ENCODE peak calls at places on chromosomes 1 and 21, in eight cellular contexts. N is germinal center; H is CD8-positive, alpha-beta memory T cell; G is cortex of kidney; U is GM23248; O is coronary artery; L is left colon; V is fibroblast of the conjunctiva. J is an unnamed sample.

GRCh38 chr1:205666372-205667166 is 13.7 kb downstream of the SLC45A3 start:
- DNase-seq in N (no peak), H (no peak), G (no peak), U (no peak), O (no peak), L (peak), V (no peak), J (no peak)

GRCh38 chr1:117967472-117967871 is 37.9 kb downstream of the WDR3 start:
- DNase-seq in N (no peak), H (no peak), G (no peak), U (peak), O (no peak), L (no peak), V (peak), J (peak)

GRCh38 chr1:23100074-23100748 is 68.4 kb downstream of the LUZP1 start:
- DNase-seq in N (no peak), H (peak), G (no peak), U (peak), O (no peak), L (no peak), V (peak), J (peak)

GRCh38 chr1:155873860-155874259 is 14.5 kb downstream of the SYT11 start:
- DNase-seq in N (no peak), H (no peak), G (no peak), U (peak), O (no peak), L (peak), V (no peak), J (no peak)

GRCh38 chr1:1419812-1420653 is 1.0 kb downstream of the ANKRD65 start:
- DNase-seq in N (peak), H (no peak), G (no peak), U (peak), O (no peak), L (peak), V (no peak), J (peak)

GRCh38 chr21:32772281-32773047 is 909 bp upstream of the PAXBP1 start:
- DNase-seq in N (peak), H (peak), G (no peak), U (peak), O (no peak), L (peak), V (no peak), J (peak)

GRCh38 chr1:145965119-145965744 is 742 bp downstream of the POLR3GL start:
- DNase-seq in N (no peak), H (no peak), G (no peak), U (no peak), O (no peak), L (no peak), V (no peak), J (no peak)

GRCh38 chr1:89900791-89901708 is 80.2 kb downstream of the LRRC8D start:
- DNase-seq in N (no peak), H (no peak), G (no peak), U (no peak), O (no peak), L (no peak), V (no peak), J (no peak)

GRCh38 chr1:175814885-175815284 is 71.5 kb upstream of the TNR start:
- DNase-seq in N (no peak), H (no peak), G (no peak), U (no peak), O (no peak), L (no peak), V (no peak), J (no peak)

GRCh38 chr21:44377201-44377921 is 23.9 kb downstream of the TRPM2 start:
- DNase-seq in N (no peak), H (no peak), G (no peak), U (no peak), O (peak), L (no peak), V (no peak), J (peak)

GRCh38 chr21:33374080-33374873 is 28.9 kb upstream of the IFNGR2 start:
- DNase-seq in N (peak), H (peak), G (no peak), U (peak), O (no peak), L (peak), V (peak), J (peak)

GRCh38 chr1:14756617-14757259 is 158.3 kb downstream of the KAZN start:
- DNase-seq in N (no peak), H (no peak), G (no peak), U (no peak), O (no peak), L (no peak), V (no peak), J (no peak)

GRCh38 chr1:5475572-5475971 is 516.7 kb downstream of the NPHP4 start:
- DNase-seq in N (no peak), H (no peak), G (no peak), U (no peak), O (no peak), L (no peak), V (no peak), J (no peak)

GRCh38 chr1:167987174-167987573 is 50.3 kb upstream of the MPC2 start:
- DNase-seq in N (no peak), H (no peak), G (no peak), U (peak), O (no peak), L (no peak), V (no peak), J (no peak)

GRCh38 chr1:29812397-29813135 is 576.2 kb downstream of the PTPRU start:
- DNase-seq in N (no peak), H (no peak), G (no peak), U (no peak), O (peak), L (no peak), V (no peak), J (peak)

GRCh38 chr1:66012076-66012769 is 219.5 kb downstream of the PDE4B start:
- DNase-seq in N (no peak), H (no peak), G (no peak), U (peak), O (no peak), L (no peak), V (no peak), J (peak)

GRCh38 chr1:244341455-244342450 is 110.0 kb downstream of the ADSS2 start:
- DNase-seq in N (no peak), H (no peak), G (no peak), U (peak), O (peak), L (no peak), V (no peak), J (no peak)

J was measured in AG20443.